ENCODE peak calls at places on chromosomes 13 and 19, in nine cellular contexts. Z is AG10803, T is gastrocnemius medialis, P is fibroblast of lung, R is dorsolateral prefrontal cortex, M is right atrium auricular region, F is lower lobe of right lung, H is brain microvascular endothelial cell, Y is stomach. O is an unnamed sample.
A peak's percentile ranks its signal among the peaks of the same experiment; 100 is the strongest.

GRCh38 chr13:39196957-39197644 is 158.8 kb downstream of the NHLRC3 start:
- DNase-seq in Z (no peak), T (no peak), P (no peak), R (no peak), M (no peak), F (no peak), H (no peak), Y (no peak), O (no peak)

GRCh38 chr19:32676895-32677359 is 1.3 kb downstream of the RGS9BP start:
- DNase-seq in Z (no peak), T (no peak), P (no peak), R (no peak), M (no peak), F (no peak), H (no peak), Y (no peak), O (no peak)

GRCh38 chr13:111924676-111925075 is 142.3 kb upstream of the SOX1 start:
- DNase-seq in Z (no peak), T (no peak), P (no peak), R (no peak), M (no peak), F (no peak), H (no peak), Y (no peak), O (no peak)

GRCh38 chr13:53013113-53013512 is 15.5 kb upstream of the OLFM4 start:
- DNase-seq in Z (no peak), T (no peak), P (no peak), R (no peak), M (no peak), F (no peak), H (no peak), Y (no peak), O (no peak)

GRCh38 chr13:99293178-99293577 is 14.0 kb downstream of the GPR183 start:
- DNase-seq in Z (no peak), T (no peak), P (no peak), R (no peak), M (no peak), F (no peak), H (no peak), Y (no peak), O (no peak)

GRCh38 chr19:13917888-13918406 is 11.9 kb downstream of the CC2D1A start:
- DNase-seq in Z (no peak), T (no peak), P (no peak), R (peak; percentile 33), M (no peak), F (no peak), H (no peak), Y (peak; percentile 66), O (no peak)

GRCh38 chr13:40116008-40116407 is 460.5 kb downstream of the COG6 start:
- DNase-seq in Z (peak; percentile 48), T (no peak), P (peak; percentile 87), R (no peak), M (peak; percentile 86), F (no peak), H (peak; percentile 96), Y (peak; percentile 70), O (no peak)

GRCh38 chr13:105979586-105979985 is 555.9 kb downstream of the EFNB2 start:
- DNase-seq in Z (peak; percentile 13), T (no peak), P (no peak), R (no peak), M (no peak), F (no peak), H (peak; percentile 30), Y (peak; percentile 45), O (no peak)

GRCh38 chr13:20616059-20616797 is 49.3 kb downstream of the IFT88 start:
- DNase-seq in Z (peak; percentile 77), T (no peak), P (peak; percentile 88), R (no peak), M (no peak), F (no peak), H (peak; percentile 87), Y (no peak), O (no peak)

GRCh38 chr13:98143601-98144500 is 957 bp downstream of the FARP1 start:
- DNase-seq in Z (peak; percentile 66), T (no peak), P (peak; percentile 46), R (no peak), M (no peak), F (peak; percentile 56), H (no peak), Y (no peak), O (no peak)

GRCh38 chr19:13095934-13096890 is 6.4 kb downstream of the LYL1 start:
- DNase-seq in Z (no peak), T (no peak), P (no peak), R (no peak), M (no peak), F (no peak), H (no peak), Y (no peak), O (no peak)

GRCh38 chr13:69857188-69857821 is 250.3 kb upstream of the ATXN8OS start:
- DNase-seq in Z (peak; percentile 9), T (no peak), P (peak; percentile 49), R (no peak), M (no peak), F (no peak), H (no peak), Y (no peak), O (no peak)
- TF ChIP-seq CTCF in Z (peak; percentile 49), T (peak; percentile 15), P (peak; percentile 53), R (peak; percentile 56), M (peak; percentile 24), F (peak; percentile 58), H (peak; percentile 40), Y (peak; percentile 55), O (peak; percentile 73)

GRCh38 chr19:39351537-39352037 is 9.4 kb downstream of the SAMD4B start:
- DNase-seq in Z (peak; percentile 36), T (no peak), P (peak; percentile 31), R (no peak), M (no peak), F (no peak), H (no peak), Y (no peak), O (no peak)
- TF ChIP-seq CTCF in Z (no peak), T (no peak), P (no peak), R (no peak), M (no peak), F (no peak), H (no peak), Y (no peak), O (no peak)

GRCh38 chr13:114146629-114147028 is 14.2 kb upstream of the RASA3 start:
- DNase-seq in Z (no peak), T (no peak), P (no peak), R (no peak), M (no peak), F (no peak), H (no peak), Y (no peak), O (no peak)
- TF ChIP-seq CTCF in Z (peak; percentile 19), T (no peak), P (peak; percentile 48), R (no peak), M (no peak), F (no peak), H (peak; percentile 57), Y (no peak), O (no peak)

DNA sequence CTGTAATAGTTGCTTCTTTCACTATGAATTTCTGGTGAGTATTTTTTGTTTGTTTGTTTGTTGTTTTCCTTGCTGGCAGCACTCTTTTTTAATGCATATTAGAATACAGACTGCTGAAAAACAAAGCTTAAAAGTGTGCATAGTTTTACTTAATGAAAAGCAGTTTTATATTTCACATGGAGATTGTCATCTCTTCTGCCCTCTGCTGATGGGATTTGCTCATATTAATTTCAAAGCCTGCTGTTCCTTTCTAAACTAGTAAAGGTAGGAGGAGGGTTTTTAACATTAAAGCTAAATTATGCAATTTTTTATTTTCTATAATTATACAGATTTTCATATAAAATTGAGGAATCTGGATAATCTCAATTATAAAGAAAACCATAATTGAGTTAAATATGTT is 692.6 kb upstream of the SLITRK1 start:
- DNase-seq in Z (peak; percentile 21), T (no peak), P (peak; percentile 24), R (no peak), M (no peak), F (no peak), H (peak; percentile 12), Y (no peak), O (no peak)
- TF ChIP-seq CTCF in Z (peak; percentile 52), T (no peak), P (peak; percentile 36), R (no peak), M (no peak), F (no peak), H (peak; percentile 44), Y (no peak), O (peak; percentile 76)

GRCh38 chr19:1020868-1021425 is at the start of gene TMEM259:
- DNase-seq in Z (peak; percentile 97), T (peak; percentile 97), P (peak; percentile 98), R (peak; percentile 98), M (peak; percentile 97), F (peak; percentile 99), H (peak; percentile 94), Y (peak; percentile 98), O (peak; percentile 99)
- TF ChIP-seq CTCF in Z (no peak), T (no peak), P (no peak), R (peak; percentile 42), M (peak; percentile 16), F (no peak), H (no peak), Y (no peak), O (no peak)

GRCh38 chr19:19517235-19517619 is 1.2 kb downstream of the NDUFA13 start:
- DNase-seq in Z (no peak), T (no peak), P (no peak), R (no peak), M (no peak), F (no peak), H (no peak), Y (no peak), O (no peak)

GRCh38 chr19:19515764-19516519 is at the start of gene NDUFA13:
- DNase-seq in Z (peak; percentile 90), T (peak; percentile 79), P (peak; percentile 93), R (peak; percentile 92), M (peak; percentile 95), F (peak; percentile 92), H (peak; percentile 91), Y (peak; percentile 95), O (peak; percentile 97)

GRCh38 chr19:19513671-19514070 is 1.7 kb downstream of the TSSK6 start:
- DNase-seq in Z (no peak), T (no peak), P (no peak), R (no peak), M (no peak), F (no peak), H (no peak), Y (no peak), O (no peak)

GRCh38 chr19:19514881-19515763 is at the start of gene TSSK6:
- DNase-seq in Z (no peak), T (no peak), P (no peak), R (no peak), M (no peak), F (no peak), H (no peak), Y (no peak), O (no peak)

GRCh38 chr19:19514215-19514633 is 1.1 kb downstream of the TSSK6 start:
- DNase-seq in Z (peak; percentile 56), T (peak; percentile 38), P (peak; percentile 84), R (peak; percentile 78), M (peak; percentile 79), F (no peak), H (peak; percentile 14), Y (no peak), O (no peak)
- TF ChIP-seq CTCF in Z (no peak), T (no peak), P (no peak), R (no peak), M (no peak), F (no peak), H (no peak), Y (no peak), O (no peak)